ENCODE peak calls at places on chromosomes 12 and 14, in ten cellular contexts. B, J, X, Z, D, I, R, M, L and U are unnamed samples.

GRCh38 chr12:116667752-116668151 is 70.1 kb downstream of the SPRING1 start:
- DNase-seq in I (no peak), B (no peak), R (no peak), Z (no peak), J (no peak), L (no peak), D (no peak), M (no peak), X (no peak), U (no peak)

GRCh38 chr12:48183091-48183875 is at the start of gene CCDC184:
- DNase-seq in M (peak), D (peak), I (peak), R (peak), J (peak), X (peak), Z (peak), B (peak), L (peak), U (no peak)

GRCh38 chr12:13343380-13343779 is 146.9 kb downstream of the EMP1 start:
- DNase-seq in R (no peak), M (no peak), B (no peak), J (no peak), X (no peak), I (no peak), Z (no peak), D (no peak), L (no peak), U (no peak)

GRCh38 chr12:96068636-96069035 is 33.2 kb upstream of the LTA4H start:
- DNase-seq in R (no peak), I (no peak), Z (no peak), J (no peak), B (no peak), L (no peak), D (no peak), M (no peak), X (no peak), U (no peak)

GRCh38 chr12:75850751-75851462 is 180.7 kb downstream of the PHLDA1 start:
- DNase-seq in X (no peak), I (no peak), L (no peak), J (no peak), R (no peak), D (no peak), Z (no peak), B (no peak), M (no peak), U (no peak)

GRCh38 chr12:96516472-96517417 is 27.4 kb downstream of the CFAP54 start:
- DNase-seq in Z (peak), L (peak), I (peak), J (peak), B (peak), R (peak), X (peak), D (peak), M (peak), U (peak)

GRCh38 chr14:22599349-22599748 is 1.2 kb downstream of the ABHD4 start:
- DNase-seq in X (no peak), B (no peak), L (no peak), R (no peak), J (no peak), D (no peak), Z (no peak), I (no peak), M (no peak), U (no peak)

GRCh38 chr14:86430807-86431206 is 900.9 kb downstream of the FLRT2 start:
- DNase-seq in B (no peak), L (no peak), J (no peak), R (no peak), I (no peak), X (no peak), D (no peak), M (no peak), Z (no peak), U (no peak)